ENCODE peak calls at places on chromosomes 6 and 20, in five cellular contexts. P is GM12878, Y is SK-N-SH, X is HepG2, N is K562. L is an unnamed sample.

GRCh38 chr6:169075211-169075621 is 178.4 kb downstream of the THBS2 start:
- DNase-seq in P (no peak), Y (no peak), X (no peak), N (no peak), L (no peak)

GRCh38 chr6:43737272-43738081 is 32.5 kb upstream of the VEGFA start:
- DNase-seq in P (no peak), Y (peak; percentile 26), X (no peak), N (no peak), L (no peak)

GRCh38 chr6:124164363-124164762 is 360.7 kb downstream of the NKAIN2 start:
- DNase-seq in P (no peak), Y (no peak), X (no peak), N (no peak), L (no peak)

GRCh38 chr6:71886184-71887005 is at the start of gene RIMS1:
- DNase-seq in P (no peak), Y (peak; percentile 85), X (no peak), N (no peak), L (peak; percentile 62)

GRCh38 chr6:38322123-38322522 is 317.6 kb downstream of the BTBD9 start:
- DNase-seq in P (no peak), Y (no peak), X (no peak), N (no peak), L (no peak)

GRCh38 chr6:141484726-141485125 is 648.0 kb upstream of the GJE1 start:
- DNase-seq in P (peak; percentile 66), Y (no peak), X (peak; percentile 12), N (no peak), L (no peak)

GRCh38 chr20:44069203-44069931 is 117.6 kb downstream of the JPH2 start:
- DNase-seq in P (peak; percentile 57), Y (no peak), X (no peak), N (no peak), L (no peak)

GRCh38 chr6:93784794-93785757 is 365.7 kb upstream of the EPHA7 start:
- DNase-seq in P (no peak), Y (no peak), X (no peak), N (no peak), L (no peak)

GRCh38 chr20:24993337-24994185 is 1.0 kb upstream of the APMAP start:
- DNase-seq in P (no peak), Y (no peak), X (peak; percentile 57), N (peak; percentile 6), L (no peak)

GRCh38 chr6:163579111-163579879 is 164.8 kb downstream of the QKI start:
- DNase-seq in P (no peak), Y (no peak), X (no peak), N (peak; percentile 70), L (no peak)

GRCh38 chr6:3358413-3359090 is 98.3 kb downstream of the SLC22A23 start:
- DNase-seq in P (no peak), Y (no peak), X (no peak), N (no peak), L (no peak)

DNA sequence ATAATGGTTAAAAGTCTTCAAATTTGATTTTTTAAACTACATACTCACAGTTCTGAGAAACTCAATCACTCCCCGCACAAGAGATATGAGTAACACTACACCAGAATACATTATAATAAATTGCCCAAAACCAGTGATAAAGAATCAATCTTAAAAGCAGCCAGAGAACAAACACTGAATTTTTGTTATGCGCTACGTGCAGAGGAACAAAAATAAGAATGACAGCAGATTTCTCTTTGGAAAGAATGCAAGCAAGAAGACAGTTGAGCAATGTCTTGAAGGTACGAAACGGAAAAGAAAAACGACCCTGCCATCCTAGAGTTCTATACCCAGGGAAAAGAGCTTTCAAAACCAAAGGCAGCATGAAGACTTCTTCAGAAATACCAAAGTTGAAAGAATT is 216.7 kb downstream of the TTLL2 start:
- DNase-seq in P (no peak), Y (no peak), X (no peak), N (no peak), L (no peak)
- TF ChIP-seq FOXM1 in P (no peak), Y (no peak), X (no peak), N (no peak), L (no peak)

GRCh38 chr6:157668034-157668401 is 155.0 kb upstream of the SNX9 start:
- DNase-seq in P (no peak), Y (no peak), X (no peak), N (no peak), L (no peak)

GRCh38 chr6:157665172-157665571 is 157.9 kb upstream of the SNX9 start:
- DNase-seq in P (no peak), Y (no peak), X (no peak), N (no peak), L (no peak)

GRCh38 chr6:157667211-157668033 is 155.6 kb upstream of the SNX9 start:
- DNase-seq in P (peak; percentile 36), Y (peak; percentile 77), X (peak; percentile 58), N (peak; percentile 82), L (peak; percentile 84)

GRCh38 chr6:157668690-157669089 is 154.4 kb upstream of the SNX9 start:
- DNase-seq in P (no peak), Y (no peak), X (no peak), N (no peak), L (no peak)

GRCh38 chr6:157666721-157667120 is 156.3 kb upstream of the SNX9 start:
- DNase-seq in P (no peak), Y (no peak), X (no peak), N (no peak), L (no peak)
- TF ChIP-seq FOXM1 in P (no peak), Y (no peak), X (no peak), N (no peak), L (no peak)

DNA sequence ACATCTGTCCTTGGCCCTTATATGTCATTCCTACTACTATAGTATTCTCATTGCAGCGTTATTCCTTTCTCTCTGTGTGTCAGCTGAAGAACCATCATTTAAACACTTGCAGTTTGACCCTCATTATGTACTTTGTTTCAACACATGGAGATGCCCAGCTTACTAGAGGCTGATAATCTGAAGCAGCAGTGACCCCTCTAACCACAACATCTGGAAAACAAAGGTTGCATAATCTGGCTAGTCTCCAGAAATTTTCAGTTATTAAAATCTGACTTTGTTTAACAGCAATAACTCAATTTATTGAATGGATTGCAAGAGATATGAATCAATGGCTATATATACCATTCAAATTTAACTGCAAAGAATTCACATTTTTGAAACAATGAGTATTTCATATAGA is 6.6 kb upstream of the PHIP start:
- DNase-seq in P (no peak), Y (no peak), X (peak; percentile 13), N (no peak), L (no peak)
- TF ChIP-seq FOXM1 in P (no peak), Y (no peak), X (no peak), N (no peak), L (no peak)

GRCh38 chr6:15623282-15624116 is 39.3 kb downstream of the DTNBP1 start:
- DNase-seq in P (no peak), Y (no peak), X (peak; percentile 10), N (no peak), L (no peak)
- TF ChIP-seq FOXM1 in P (no peak), Y (no peak), X (no peak), N (no peak), L (no peak)

GRCh38 chr6:9553002-9553401 is 861.9 kb downstream of the TFAP2A start:
- DNase-seq in P (no peak), Y (no peak), X (no peak), N (no peak), L (no peak)
- TF ChIP-seq FOXM1 in P (no peak), Y (no peak), X (no peak), N (no peak), L (no peak)

GRCh38 chr20:38119446-38119845 is 45.6 kb downstream of the TGM2 start:
- DNase-seq in P (no peak), Y (no peak), X (no peak), N (no peak), L (no peak)
- TF ChIP-seq FOXM1 in P (no peak), Y (no peak), X (no peak), N (no peak), L (no peak)

GRCh38 chr20:53262294-53262840 is 290.2 kb downstream of the TSHZ2 start:
- DNase-seq in P (no peak), Y (no peak), X (no peak), N (no peak), L (no peak)
- TF ChIP-seq FOXM1 in P (no peak), Y (no peak), X (no peak), N (no peak), L (no peak)

GRCh38 chr6:85672050-85672449 is 29.4 kb upstream of the SYNCRIP start:
- DNase-seq in P (no peak), Y (no peak), X (no peak), N (no peak), L (no peak)
- TF ChIP-seq FOXM1 in P (no peak), Y (no peak), X (no peak), N (no peak), L (no peak)

GRCh38 chr6:161233986-161234620 is 39.8 kb downstream of the AGPAT4 start:
- DNase-seq in P (no peak), Y (peak; percentile 32), X (no peak), N (no peak), L (no peak)
- TF ChIP-seq FOXM1 in P (no peak), Y (no peak), X (no peak), N (no peak), L (no peak)